ENCODE peak calls at places on chromosomes 11 and 22, in six cellular contexts. X, I, Z, T, R and V are unnamed samples.

GRCh38 chr11:47861762-47862161 is 13.6 kb upstream of the NUP160 start:
- DNase-seq in X (no peak), I (no peak), Z (peak), T (no peak), R (no peak), V (no peak)

GRCh38 chr22:46430961-46431838 is 95.7 kb downstream of the TRMU start:
- DNase-seq in X (no peak), I (no peak), Z (no peak), T (no peak), R (no peak), V (no peak)

GRCh38 chr11:132523929-132524328 is 1008.4 kb downstream of the OPCML start:
- DNase-seq in X (no peak), I (no peak), Z (no peak), T (no peak), R (no peak), V (no peak)

GRCh38 chr22:39457546-39458442 is 982 bp downstream of the MGAT3 start:
- DNase-seq in X (no peak), I (no peak), Z (no peak), T (peak), R (no peak), V (no peak)

GRCh38 chr11:44911031-44911814 is 39.5 kb downstream of the TP53I11 start:
- DNase-seq in X (peak), I (peak), Z (peak), T (peak), R (peak), V (peak)

GRCh38 chr11:44564198-44564597 is 1.3 kb upstream of the CD82 start:
- DNase-seq in X (no peak), I (peak), Z (no peak), T (no peak), R (no peak), V (no peak)

GRCh38 chr11:70944636-70945035 is 307.7 kb downstream of the SHANK2 start:
- DNase-seq in X (no peak), I (no peak), Z (no peak), T (no peak), R (no peak), V (no peak)

GRCh38 chr11:64459016-64459415 is 100.1 kb downstream of the RPS6KA4 start:
- DNase-seq in X (peak), I (no peak), Z (no peak), T (peak), R (no peak), V (no peak)

GRCh38 chr22:36226189-36226588 is 13.1 kb downstream of the APOL2 start:
- DNase-seq in X (no peak), I (no peak), Z (no peak), T (no peak), R (no peak), V (no peak)

GRCh38 chr11:10019906-10020682 is 273.9 kb downstream of the SBF2 start:
- DNase-seq in X (no peak), I (peak), Z (no peak), T (no peak), R (no peak), V (peak)

GRCh38 chr11:67484847-67485311 is 2.1 kb downstream of the AIP start:
- DNase-seq in X (peak), I (no peak), Z (no peak), T (peak), R (no peak), V (no peak)

GRCh38 chr11:115500547-115501503 is 3.4 kb downstream of the CADM1 start:
- DNase-seq in X (no peak), I (no peak), Z (no peak), T (no peak), R (no peak), V (no peak)

GRCh38 chr22:27115816-27116256 is 458.4 kb downstream of the MIAT start:
- DNase-seq in X (no peak), I (peak), Z (peak), T (no peak), R (peak), V (no peak)

GRCh38 chr11:117563556-117563955 is 233.5 kb downstream of the DSCAML1 start:
- DNase-seq in X (no peak), I (no peak), Z (no peak), T (peak), R (no peak), V (no peak)

GRCh38 chr11:45606514-45607024 is 58.9 kb downstream of the CHST1 start:
- DNase-seq in X (no peak), I (no peak), Z (no peak), T (no peak), R (no peak), V (no peak)

GRCh38 chr11:70594031-70594430 is 195.7 kb downstream of the CTTN start:
- DNase-seq in X (no peak), I (no peak), Z (no peak), T (no peak), R (no peak), V (no peak)

GRCh38 chr11:123484448-123484847 is 54.4 kb downstream of the GRAMD1B start:
- DNase-seq in X (no peak), I (no peak), Z (no peak), T (no peak), R (no peak), V (no peak)

GRCh38 chr11:68960299-68961071 is 20.3 kb downstream of the MRGPRD start:
- DNase-seq in X (peak), I (no peak), Z (no peak), T (peak), R (no peak), V (no peak)

GRCh38 chr11:120835601-120836228 is 188.2 kb upstream of the TBCEL start:
- DNase-seq in X (no peak), I (no peak), Z (no peak), T (no peak), R (no peak), V (no peak)

GRCh38 chr11:71129624-71130023 is 122.8 kb downstream of the SHANK2 start:
- DNase-seq in X (no peak), I (no peak), Z (no peak), T (peak), R (no peak), V (no peak)

GRCh38 chr11:30564994-30565393 is 21.2 kb downstream of the MPPED2 start:
- DNase-seq in X (no peak), I (no peak), Z (no peak), T (no peak), R (no peak), V (no peak)

GRCh38 chr11:30567644-30568043 is 18.5 kb downstream of the MPPED2 start:
- DNase-seq in X (no peak), I (no peak), Z (no peak), T (no peak), R (no peak), V (no peak)

GRCh38 chr11:30566482-30566881 is 19.7 kb downstream of the MPPED2 start:
- DNase-seq in X (no peak), I (no peak), Z (no peak), T (no peak), R (no peak), V (no peak)

GRCh38 chr11:30568933-30569332 is 17.2 kb downstream of the MPPED2 start:
- DNase-seq in X (no peak), I (no peak), Z (no peak), T (no peak), R (no peak), V (no peak)

DNA sequence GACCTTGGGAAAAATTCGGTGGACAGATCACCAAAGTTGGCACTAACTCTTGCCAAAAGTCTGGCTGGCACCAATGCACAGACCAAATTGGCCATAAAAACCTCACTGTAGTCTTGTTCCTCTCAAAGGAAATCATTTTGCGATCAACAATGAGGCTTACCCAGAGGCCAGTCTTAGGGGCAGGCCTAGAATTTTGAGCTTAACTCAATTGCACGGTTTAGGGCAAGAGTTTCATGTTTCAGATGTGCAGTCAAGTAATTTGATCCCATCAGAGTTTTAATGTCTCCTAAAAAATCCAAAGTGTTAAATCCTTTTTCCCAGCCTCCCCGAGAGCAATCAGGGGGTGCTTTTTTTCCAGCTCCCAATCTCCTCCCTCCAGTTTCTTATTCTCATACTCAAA is 19.0 kb downstream of the MPPED2 start:
- DNase-seq in X (no peak), I (no peak), Z (no peak), T (no peak), R (no peak), V (no peak)
- H3K4me3 ChIP-seq in X (no peak), I (no peak), Z (no peak), T (no peak), R (no peak), V (no peak)

GRCh38 chr22:17258015-17258827 is 39.0 kb upstream of the ADA2 start:
- DNase-seq in X (peak), I (peak), Z (no peak), T (peak), R (no peak), V (peak)
- H3K4me3 ChIP-seq in X (peak), I (no peak), Z (no peak), T (peak), R (no peak), V (no peak)

GRCh38 chr11:11866203-11866602 is 24.4 kb downstream of the USP47 start:
- DNase-seq in X (no peak), I (no peak), Z (no peak), T (no peak), R (no peak), V (no peak)
- H3K4me3 ChIP-seq in X (no peak), I (no peak), Z (no peak), T (no peak), R (no peak), V (no peak)

GRCh38 chr11:40998888-40999287 is 460.6 kb downstream of the LRRC4C start:
- DNase-seq in X (no peak), I (no peak), Z (no peak), T (no peak), R (no peak), V (no peak)
- H3K4me3 ChIP-seq in X (no peak), I (no peak), Z (no peak), T (no peak), R (no peak), V (no peak)

GRCh38 chr11:8038393-8038792 is 42.6 kb upstream of the TUB start:
- DNase-seq in X (no peak), I (no peak), Z (no peak), T (peak), R (no peak), V (no peak)
- H3K4me3 ChIP-seq in X (no peak), I (no peak), Z (no peak), T (no peak), R (no peak), V (no peak)

GRCh38 chr11:371051-371450 is 1.8 kb downstream of the B4GALNT4 start:
- DNase-seq in X (no peak), I (no peak), Z (no peak), T (no peak), R (no peak), V (no peak)
- H3K4me3 ChIP-seq in X (no peak), I (no peak), Z (no peak), T (no peak), R (no peak), V (peak)